ENCODE peak calls at places on chromosomes 1 and 21, in four cellular contexts. O, Z, P and H are unnamed samples.

GRCh38 chr1:202806845-202807366 is 1.3 kb downstream of the KDM5B start:
- DNase-seq in O (no peak), Z (no peak), P (no peak), H (no peak)

GRCh38 chr1:15966081-15966955 is 9.6 kb downstream of the ZBTB17 start:
- DNase-seq in O (no peak), Z (no peak), P (no peak), H (no peak)

GRCh38 chr1:8004113-8004802 is 21.9 kb downstream of the ERRFI1 start:
- DNase-seq in O (no peak), Z (no peak), P (no peak), H (no peak)

GRCh38 chr1:119009300-119009660 is 21.1 kb upstream of the TBX15 start:
- DNase-seq in O (no peak), Z (no peak), P (no peak), H (no peak)

GRCh38 chr1:115068780-115069179 is 20.5 kb downstream of the TSPAN2 start:
- DNase-seq in O (no peak), Z (no peak), P (no peak), H (no peak)

GRCh38 chr1:232517204-232517603 is 112.7 kb downstream of the SIPA1L2 start:
- DNase-seq in O (no peak), Z (no peak), P (no peak), H (no peak)

GRCh38 chr1:155454096-155454495 is 108.5 kb downstream of the ASH1L start:
- DNase-seq in O (no peak), Z (no peak), P (no peak), H (no peak)

GRCh38 chr1:59738591-59739015 is 76.1 kb upstream of the HOOK1 start:
- DNase-seq in O (no peak), Z (no peak), P (no peak), H (peak)

GRCh38 chr1:55192093-55192492 is 23.1 kb downstream of the USP24 start:
- DNase-seq in O (no peak), Z (no peak), P (no peak), H (no peak)

GRCh38 chr1:227729881-227730629 is 5.0 kb downstream of the JMJD4 start:
- DNase-seq in O (peak), Z (no peak), P (no peak), H (peak)

GRCh38 chr1:44862829-44863406 is 19.9 kb upstream of the PTCH2 start:
- DNase-seq in O (no peak), Z (no peak), P (no peak), H (no peak)

GRCh38 chr1:176033879-176034278 is 173.2 kb downstream of the COP1 start:
- DNase-seq in O (no peak), Z (no peak), P (no peak), H (peak)

GRCh38 chr1:152347116-152347728 is 12.6 kb downstream of the FLG2 start:
- DNase-seq in O (no peak), Z (no peak), P (no peak), H (peak)

GRCh38 chr1:203286161-203286984 is 18.9 kb upstream of the BTG2 start:
- DNase-seq in O (no peak), Z (no peak), P (no peak), H (no peak)

GRCh38 chr1:51605961-51606723 is 10.8 kb upstream of the OSBPL9 start:
- DNase-seq in O (no peak), Z (no peak), P (no peak), H (no peak)

GRCh38 chr1:107920578-107920977 is 44.4 kb downstream of the VAV3 start:
- DNase-seq in O (no peak), Z (no peak), P (no peak), H (no peak)

GRCh38 chr21:43619344-43619743 is 39.9 kb downstream of the HSF2BP start:
- DNase-seq in O (no peak), Z (no peak), P (no peak), H (no peak)

GRCh38 chr21:43622796-43623195 is 36.5 kb downstream of the HSF2BP start:
- DNase-seq in O (no peak), Z (no peak), P (no peak), H (no peak)

GRCh38 chr21:43623588-43623987 is 35.7 kb downstream of the HSF2BP start:
- DNase-seq in O (no peak), Z (no peak), P (no peak), H (no peak)

GRCh38 chr21:43618940-43619339 is 40.3 kb downstream of the HSF2BP start:
- DNase-seq in O (no peak), Z (no peak), P (no peak), H (no peak)

DNA sequence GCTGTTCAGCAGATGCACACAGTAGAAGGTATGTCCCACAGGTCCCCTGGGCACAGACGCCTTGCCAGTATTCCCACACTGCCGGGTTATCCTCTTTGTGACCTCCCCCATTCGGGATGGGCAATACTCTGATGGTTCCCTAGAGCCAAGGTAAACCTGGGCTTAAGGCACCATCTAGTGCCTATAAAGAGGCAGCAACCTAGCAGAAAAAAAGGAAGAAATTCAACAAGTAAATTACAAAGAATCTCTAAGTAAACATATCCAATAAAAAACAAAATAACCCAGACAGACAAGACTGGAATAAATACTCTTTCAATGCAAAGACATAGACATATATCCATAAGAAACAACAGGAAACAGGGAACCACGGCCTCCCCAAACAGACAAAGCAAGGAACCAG is 39.4 kb downstream of the HSF2BP start:
- DNase-seq in O (no peak), Z (no peak), P (no peak), H (no peak)
- TF ChIP-seq CTCF in O (no peak), Z (no peak), P (no peak), H (no peak)

DNA sequence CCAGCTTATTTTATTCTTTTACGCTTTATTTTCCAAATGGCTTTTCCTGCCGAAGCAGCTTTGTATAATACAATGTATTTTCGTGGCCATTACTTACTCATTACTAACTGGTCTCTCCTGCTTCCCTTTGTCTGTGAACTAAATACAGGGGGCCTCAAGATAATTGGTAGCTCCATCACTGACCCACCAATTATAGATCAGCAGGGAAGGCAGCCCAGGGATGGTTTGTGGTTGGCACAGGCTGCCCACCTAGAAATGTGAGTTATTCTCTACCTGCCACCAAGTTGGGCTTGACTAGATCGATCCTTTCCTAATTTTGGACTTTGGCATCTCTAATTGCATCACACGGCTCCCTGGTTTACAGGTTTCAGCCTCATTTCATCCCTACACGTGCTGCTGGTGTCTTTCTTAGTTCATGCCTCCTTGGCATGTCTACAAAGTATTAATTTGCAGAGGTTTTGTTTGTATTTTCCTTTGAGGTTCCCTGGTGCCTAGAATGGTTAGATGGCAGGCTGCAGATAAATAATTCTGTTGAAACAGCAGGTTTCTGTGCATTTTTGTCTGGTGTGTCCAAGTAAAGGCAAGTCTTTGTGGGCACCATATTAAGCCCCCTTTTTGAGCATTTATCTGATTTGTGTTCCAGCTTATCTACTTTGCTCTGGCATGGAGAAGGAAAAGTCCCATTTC is 35.2 kb downstream of the PEX14 start:
- DNase-seq in O (no peak), Z (no peak), P (no peak), H (no peak)
- H3K4me3 ChIP-seq in O (no peak), Z (no peak), P (no peak), H (no peak)

GRCh38 chr1:161481624-161482392 is 23.4 kb upstream of the FCGR2A start:
- DNase-seq in O (no peak), Z (no peak), P (no peak), H (no peak)

GRCh38 chr1:161478985-161479384 is 26.3 kb upstream of the FCGR2A start:
- DNase-seq in O (no peak), Z (no peak), P (no peak), H (no peak)

GRCh38 chr1:161483361-161483760 is 21.9 kb upstream of the FCGR2A start:
- DNase-seq in O (no peak), Z (no peak), P (no peak), H (no peak)

GRCh38 chr1:161482610-161483009 is 22.6 kb upstream of the FCGR2A start:
- DNase-seq in O (no peak), Z (no peak), P (no peak), H (no peak)

GRCh38 chr1:161480381-161481035 is 24.7 kb upstream of the FCGR2A start:
- DNase-seq in O (no peak), Z (no peak), P (no peak), H (no peak)
- TF ChIP-seq CTCF in O (no peak), Z (no peak), P (no peak), H (no peak)

DNA sequence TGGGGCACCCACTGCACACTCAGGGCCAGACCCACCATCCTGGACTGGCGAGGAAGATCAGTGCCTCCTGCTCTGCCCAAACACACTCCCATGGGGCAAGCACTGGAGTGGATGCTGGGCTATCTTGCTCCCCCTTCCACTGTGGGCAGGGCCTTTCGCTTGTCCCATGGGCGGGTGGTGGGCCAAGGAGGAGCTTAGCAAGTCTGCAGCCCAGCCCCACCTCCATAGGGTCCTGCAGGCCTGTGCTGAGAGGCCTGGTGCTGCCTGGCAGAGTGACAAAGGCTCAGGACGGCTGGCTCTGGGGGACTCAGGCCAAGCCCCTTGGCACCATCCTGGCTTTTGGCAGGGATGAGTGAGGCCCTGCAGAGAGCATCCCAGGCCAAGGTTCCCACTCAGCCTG is 89.4 kb downstream of the PTPRU start:
- DNase-seq in O (no peak), Z (no peak), P (no peak), H (no peak)
- H3K4me3 ChIP-seq in O (no peak), Z (no peak), P (no peak), H (no peak)